ENCODE peak calls at places on chromosome 15, in four cellular contexts. Y is upper lobe of right lung, L is right cardiac atrium, H is mammary epithelial cell. Z is an unnamed sample.
A peak's percentile ranks its signal among the peaks of the same experiment; 100 is the strongest.

GRCh38 chr15:94306700-94307650 is 75.6 kb downstream of the MCTP2 start:
- DNase-seq in H (peak; percentile 81), L (no peak), Y (no peak), Z (no peak)

GRCh38 chr15:99446565-99447496 is 119.0 kb upstream of the MEF2A start:
- DNase-seq in H (no peak), L (no peak), Y (peak; percentile 66), Z (peak; percentile 52)

GRCh38 chr15:71679223-71680078 is 130.9 kb upstream of the NR2E3 start:
- DNase-seq in L (no peak), Y (no peak), H (no peak), Z (peak; percentile 53)

GRCh38 chr15:45729146-45729545 is 94.3 kb downstream of the SQOR start:
- DNase-seq in L (no peak), Y (no peak), H (peak; percentile 65), Z (no peak)

GRCh38 chr15:52295421-52295991 is at the start of gene MYO5C:
- DNase-seq in Y (peak; percentile 96), L (peak; percentile 63), H (peak; percentile 56), Z (peak; percentile 97)

GRCh38 chr15:51076898-51077564 is 17.7 kb downstream of the TNFAIP8L3 start:
- DNase-seq in L (peak; percentile 71), H (no peak), Y (peak; percentile 76), Z (peak; percentile 80)

GRCh38 chr15:25345943-25346342 is 92.9 kb downstream of the UBE3A start:
- DNase-seq in H (peak; percentile 42), Y (no peak), L (peak; percentile 32), Z (peak; percentile 75)

GRCh38 chr15:101651753-101652097 is 456 bp downstream of the TM2D3 start:
- DNase-seq in H (peak; percentile 43), Y (no peak), L (no peak), Z (no peak)

GRCh38 chr15:62119224-62119925 is 45.7 kb downstream of the C2CD4B start:
- DNase-seq in Y (no peak), H (peak; percentile 98), L (no peak), Z (no peak)

GRCh38 chr15:82850242-82850591 is 40.8 kb downstream of the WHAMM start:
- DNase-seq in L (no peak), Y (no peak), H (peak; percentile 20), Z (no peak)

GRCh38 chr15:51401872-51402517 is 60.5 kb downstream of the GLDN start:
- DNase-seq in H (no peak), L (peak; percentile 38), Y (peak; percentile 73), Z (peak; percentile 90)

GRCh38 chr15:42139596-42139995 is 16.8 kb downstream of the PLA2G4F start:
- DNase-seq in H (no peak), L (no peak), Y (peak; percentile 61), Z (peak; percentile 40)

GRCh38 chr15:62622775-62623174 is 419.8 kb upstream of the TPM1 start:
- DNase-seq in H (no peak), Y (no peak), L (no peak), Z (no peak)

GRCh38 chr15:68259883-68260282 is 17.7 kb upstream of the FEM1B start:
- DNase-seq in L (no peak), H (no peak), Y (no peak), Z (no peak)

GRCh38 chr15:99545605-99546004 is 20.2 kb upstream of the MEF2A start:
- DNase-seq in H (no peak), L (no peak), Y (no peak), Z (no peak)

GRCh38 chr15:22902046-22902445 is 63.6 kb downstream of the NIPA2 start:
- DNase-seq in Y (no peak), L (no peak), H (no peak), Z (no peak)

GRCh38 chr15:43492266-43492665 is 690 bp downstream of the TP53BP1 start:
- DNase-seq in Y (no peak), L (no peak), H (no peak), Z (peak; percentile 69)

GRCh38 chr15:31504462-31504839 is 177.8 kb downstream of the KLF13 start:
- DNase-seq in H (peak; percentile 47), Y (no peak), L (no peak), Z (no peak)

GRCh38 chr15:40369474-40369869 is 11.5 kb downstream of the DISP2 start:
- DNase-seq in L (no peak), Y (no peak), H (no peak), Z (no peak)
- H3K4me1 ChIP-seq in L (peaks cover 15% of the 10 kb centered on the region), Y (peaks cover 20% of the 10 kb centered on the region), H (peaks cover 19% of the 10 kb centered on the region), Z (no peaks in the 10 kb centered on the region)

GRCh38 chr15:96353378-96353930 is 23.0 kb downstream of the NR2F2 start:
- DNase-seq in Y (no peak), H (no peak), L (no peak), Z (no peak)
- H3K4me1 ChIP-seq in Y (peaks cover 15% of the 10 kb centered on the region), H (peaks cover 18% of the 10 kb centered on the region), L (peaks cover 4% of the 10 kb centered on the region), Z (no peaks in the 10 kb centered on the region)

GRCh38 chr15:74784854-74785715 is 3.2 kb downstream of the CSK start:
- DNase-seq in H (no peak), L (no peak), Y (no peak), Z (no peak)
- H3K4me1 ChIP-seq in H (peaks cover 62% of the 10 kb centered on the region), L (peaks cover 33% of the 10 kb centered on the region), Y (peaks cover 82% of the 10 kb centered on the region), Z (peaks cover 6% of the 10 kb centered on the region)

DNA sequence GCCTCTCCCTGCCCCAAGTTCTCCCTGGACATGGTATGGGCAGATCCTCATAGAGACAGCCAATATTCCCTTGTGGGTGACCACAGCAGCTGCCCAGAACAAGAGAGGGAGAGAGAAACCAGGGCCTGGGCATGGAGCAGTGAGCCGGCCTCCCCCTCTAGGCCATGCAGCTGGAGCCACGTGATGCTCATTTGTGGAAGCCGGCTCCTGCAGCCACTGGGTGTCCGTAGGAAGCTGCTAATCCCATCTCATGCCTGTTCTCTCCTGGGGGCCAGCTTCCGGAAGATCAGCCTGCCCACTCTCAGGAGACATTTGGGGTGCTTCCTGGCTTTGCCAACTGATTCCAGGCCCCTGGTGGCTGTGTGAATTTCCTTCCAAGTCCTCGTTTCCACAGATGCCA is 55.4 kb downstream of the LINGO1 start:
- DNase-seq in Y (no peak), H (no peak), L (no peak), Z (no peak)
- H3K4me1 ChIP-seq in Y (no peaks in the 10 kb centered on the region), H (no peaks in the 10 kb centered on the region), L (no peaks in the 10 kb centered on the region), Z (no peaks in the 10 kb centered on the region)

GRCh38 chr15:90349072-90349471 is 3.0 kb upstream of the ZNF774 start:
- DNase-seq in L (no peak), H (no peak), Y (no peak), Z (no peak)
- H3K4me1 ChIP-seq in L (no peaks in the 10 kb centered on the region), H (peaks cover 23% of the 10 kb centered on the region), Y (peaks cover 9% of the 10 kb centered on the region), Z (no peaks in the 10 kb centered on the region)

GRCh38 chr15:70074380-70074779 is 23.3 kb downstream of the TLE3 start:
- DNase-seq in H (no peak), Y (no peak), L (no peak), Z (no peak)
- H3K4me1 ChIP-seq in H (no peaks in the 10 kb centered on the region), Y (peaks cover 16% of the 10 kb centered on the region), L (peaks cover 14% of the 10 kb centered on the region), Z (peaks cover 9% of the 10 kb centered on the region)

GRCh38 chr15:78004919-78005634 is 72.4 kb downstream of the TBC1D2B start:
- DNase-seq in Y (peak; percentile 87), H (peak; percentile 12), L (peak; percentile 85), Z (no peak)
- H3K4me1 ChIP-seq in Y (peaks cover 52% of the 10 kb centered on the region), H (peaks cover 14% of the 10 kb centered on the region), L (peaks cover 14% of the 10 kb centered on the region), Z (peaks cover 4% of the 10 kb centered on the region)

GRCh38 chr15:77623008-77623877 is 9.5 kb downstream of the LINGO1 start:
- DNase-seq in Y (no peak), H (no peak), L (no peak), Z (peak; percentile 94)
- H3K4me1 ChIP-seq in Y (no peaks in the 10 kb centered on the region), H (peaks cover 4% of the 10 kb centered on the region), L (no peaks in the 10 kb centered on the region), Z (peaks cover 14% of the 10 kb centered on the region)

DNA sequence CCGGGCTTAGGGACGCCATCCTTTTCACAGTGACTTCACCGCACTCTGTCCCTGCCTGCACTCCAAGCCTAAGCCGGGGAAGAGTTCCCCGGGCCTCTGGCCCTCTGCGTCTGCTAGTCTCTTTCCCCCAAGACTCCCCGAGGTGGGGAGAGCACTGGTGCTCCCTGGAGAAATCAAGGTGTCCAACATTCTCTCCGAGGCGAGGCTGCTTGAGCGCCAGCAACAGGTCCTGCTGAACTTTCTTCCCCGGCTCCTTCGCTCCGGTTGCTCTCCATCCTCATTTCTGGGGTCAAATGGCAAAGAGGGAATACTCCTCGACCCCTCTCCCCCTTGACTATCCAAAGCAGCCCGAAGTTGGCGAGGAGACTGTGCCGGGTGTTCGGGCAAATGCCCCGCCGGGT is 28.9 kb downstream of the NR2F2 start:
- DNase-seq in H (no peak), Y (no peak), L (no peak), Z (peak; percentile 61)
- H3K4me1 ChIP-seq in H (peaks cover 21% of the 10 kb centered on the region), Y (peaks cover 20% of the 10 kb centered on the region), L (no peaks in the 10 kb centered on the region), Z (peaks cover 15% of the 10 kb centered on the region)

GRCh38 chr15:91967935-91968605 is 114.6 kb downstream of the SLCO3A1 start:
- DNase-seq in L (no peak), Y (no peak), H (no peak), Z (no peak)

GRCh38 chr15:91966181-91966552 is 112.7 kb downstream of the SLCO3A1 start:
- DNase-seq in H (no peak), Y (no peak), L (no peak), Z (no peak)

GRCh38 chr15:91968610-91969009 is 115.1 kb downstream of the SLCO3A1 start:
- DNase-seq in L (no peak), H (no peak), Y (no peak), Z (no peak)

GRCh38 chr15:91963051-91963450 is 109.5 kb downstream of the SLCO3A1 start:
- DNase-seq in Y (no peak), H (no peak), L (no peak), Z (no peak)

DNA sequence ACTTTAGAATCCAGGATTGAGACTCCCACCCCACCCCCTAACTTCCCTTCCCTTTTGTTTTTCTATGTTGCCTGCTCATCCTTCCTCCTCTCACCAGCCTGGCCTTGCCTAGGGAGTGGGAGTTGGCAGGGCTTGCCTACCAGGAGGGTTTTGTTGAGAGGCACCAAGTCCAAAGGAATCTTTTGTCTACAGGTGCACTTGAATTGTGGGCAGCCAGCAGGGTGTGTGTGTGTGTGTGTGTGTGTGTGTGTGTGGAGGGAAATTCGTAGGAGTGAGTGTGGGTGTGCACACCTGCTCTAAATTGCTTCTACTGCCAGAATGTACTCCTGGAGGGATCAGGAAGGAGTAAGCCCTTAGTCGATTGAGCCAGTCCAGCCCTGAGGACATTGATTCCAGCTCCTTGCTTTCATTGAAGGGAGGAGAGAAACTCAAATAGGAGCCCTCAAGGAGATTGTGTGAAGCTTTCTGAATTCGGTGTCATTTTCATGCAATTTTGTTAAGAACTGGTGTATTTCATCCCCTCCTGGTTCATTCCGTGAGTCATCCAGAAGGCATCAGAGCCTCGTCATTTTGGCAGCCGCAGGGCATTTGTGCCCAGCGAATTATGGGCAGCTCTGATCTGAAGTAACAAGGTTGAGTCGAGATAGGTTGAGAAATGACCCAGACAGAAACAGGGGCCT is 112.1 kb downstream of the SLCO3A1 start:
- DNase-seq in L (no peak), Y (no peak), H (peak; percentile 97), Z (no peak)
- H3K4me1 ChIP-seq in L (peaks cover 40% of the 10 kb centered on the region), Y (peaks cover 28% of the 10 kb centered on the region), H (peaks cover 44% of the 10 kb centered on the region), Z (no peaks in the 10 kb centered on the region)